ENCODE peak calls at places on chromosomes 13 and 19, in four cellular contexts. W is stimulated activated CD4-positive, alpha-beta T cell treated with anti-CD3 and anti-CD28 coated beads, Interleukin-4, amount 100 ng/mL, for 1 hour; B is astrocyte of the spinal cord; I is ascending aorta. A is an unnamed sample.
A peak's percentile ranks its signal among the peaks of the same experiment; 100 is the strongest.

GRCh38 chr13:20901668-20902437 is 693 bp downstream of the XPO4 start:
- DNase-seq in W (peak; percentile 28), B (peak; percentile 14), I (no peak), A (peak; percentile 5)

GRCh38 chr13:26941345-26942174 is 181.0 kb upstream of the GPR12 start:
- DNase-seq in I (no peak), W (no peak), B (peak; percentile 36), A (no peak)

GRCh38 chr13:80070024-80070703 is 270.8 kb downstream of the SPRY2 start:
- DNase-seq in B (no peak), W (no peak), I (no peak), A (no peak)

GRCh38 chr13:51682691-51683090 is 98.4 kb downstream of the WDFY2 start:
- DNase-seq in I (no peak), B (no peak), W (no peak), A (no peak)

GRCh38 chr13:91805605-91806004 is 407.2 kb downstream of the GPC5 start:
- DNase-seq in I (no peak), W (no peak), B (no peak), A (no peak)

GRCh38 chr19:15108145-15108844 is 1.1 kb downstream of the SYDE1 start:
- DNase-seq in I (no peak), B (peak; percentile 6), W (no peak), A (no peak)

GRCh38 chr19:5138606-5139594 is 170.0 kb downstream of the KDM4B start:
- DNase-seq in I (no peak), B (peak; percentile 87), W (peak; percentile 57), A (no peak)

GRCh38 chr13:21330126-21330861 is 128.8 kb downstream of the ZDHHC20 start:
- DNase-seq in W (no peak), B (peak; percentile 8), I (no peak), A (no peak)

GRCh38 chr13:50085063-50085462 is 69.8 kb downstream of the KCNRG start:
- DNase-seq in B (peak; percentile 70), I (no peak), W (no peak), A (peak; percentile 41)

GRCh38 chr19:23527797-23528196 is 132.5 kb upstream of the ZNF91 start:
- DNase-seq in I (no peak), B (no peak), W (no peak), A (no peak)

GRCh38 chr13:79435549-79435948 is 29.5 kb upstream of the RBM26 start:
- DNase-seq in B (peak; percentile 48), W (no peak), I (no peak), A (no peak)

GRCh38 chr13:111006508-111007031 is 91.7 kb upstream of the ANKRD10 start:
- DNase-seq in I (peak; percentile 73), B (peak; percentile 96), W (no peak), A (no peak)

GRCh38 chr13:95533545-95534135 is 18.9 kb upstream of the CLDN10 start:
- DNase-seq in W (no peak), I (no peak), B (no peak), A (no peak)

GRCh38 chr13:29480893-29481525 is 114.5 kb downstream of the SLC7A1 start:
- DNase-seq in W (no peak), I (no peak), B (no peak), A (peak; percentile 82)

GRCh38 chr13:59178344-59178743 is 985.4 kb downstream of the DIAPH3 start:
- DNase-seq in W (no peak), I (no peak), B (peak; percentile 8), A (no peak)

A was measured in cerebellum.